ENCODE peak calls at places on chromosomes 11 and 22, in ten cellular contexts. A, I, G, F, W, V, N, Y, X and K are unnamed samples.

GRCh38 chr11:82992219-82992618 is 79.5 kb downstream of the RAB30 start:
- DNase-seq in A (no peak), X (no peak), V (no peak), Y (no peak), W (no peak), G (no peak), I (no peak), N (peak), F (no peak), K (no peak)

GRCh38 chr22:19772422-19772672 is 11.8 kb downstream of the TBX1 start:
- DNase-seq in G (no peak), Y (no peak), X (no peak), F (no peak), N (no peak), A (no peak), V (no peak), W (no peak), I (no peak), K (no peak)

GRCh38 chr11:70579376-70579955 is 181.1 kb downstream of the CTTN start:
- DNase-seq in W (no peak), N (no peak), I (no peak), A (no peak), G (peak), V (no peak), Y (no peak), F (no peak), X (no peak), K (no peak)

GRCh38 chr11:30172872-30173271 is 57.9 kb upstream of the FSHB start:
- DNase-seq in N (no peak), G (no peak), A (no peak), X (no peak), F (no peak), V (no peak), W (no peak), I (no peak), Y (no peak), K (no peak)

GRCh38 chr11:71188886-71189767 is 63.2 kb downstream of the SHANK2 start:
- DNase-seq in G (no peak), W (no peak), F (no peak), V (no peak), I (no peak), N (no peak), Y (no peak), X (no peak), A (no peak), K (no peak)

GRCh38 chr11:62705401-62705800 is 1.8 kb downstream of the BSCL2 start:
- DNase-seq in X (no peak), W (no peak), G (peak), Y (no peak), F (peak), I (no peak), V (peak), N (no peak), A (no peak), K (no peak)

GRCh38 chr22:41526802-41527799 is 17.2 kb downstream of the POLR3H start:
- DNase-seq in I (peak), A (peak), G (peak), X (peak), V (peak), Y (peak), W (peak), F (peak), N (peak), K (peak)

GRCh38 chr11:111537336-111537860 is 3.1 kb upstream of the LAYN start:
- DNase-seq in N (no peak), Y (no peak), F (no peak), W (no peak), A (no peak), I (no peak), G (no peak), X (no peak), V (no peak), K (no peak)

GRCh38 chr11:67999704-68000103 is 4.2 kb downstream of the UNC93B1 start:
- DNase-seq in G (peak), V (no peak), F (no peak), X (no peak), A (no peak), W (no peak), Y (no peak), I (no peak), N (no peak), K (no peak)

GRCh38 chr11:44614281-44614680 is 48.8 kb downstream of the CD82 start:
- DNase-seq in N (no peak), F (no peak), X (no peak), Y (no peak), W (no peak), G (no peak), V (no peak), A (no peak), I (no peak), K (no peak)

GRCh38 chr11:78164471-78164870 is 24.0 kb downstream of the KCTD21 start:
- DNase-seq in X (no peak), G (no peak), Y (no peak), V (no peak), I (no peak), N (no peak), F (no peak), A (no peak), W (no peak), K (no peak)

GRCh38 chr11:77137421-77137820 is 9.4 kb downstream of the MYO7A start:
- DNase-seq in W (no peak), N (no peak), I (no peak), A (no peak), Y (no peak), V (no peak), F (no peak), G (no peak), X (no peak), K (no peak)

GRCh38 chr22:40567626-40568328 is 68.7 kb downstream of the MRTFA start:
- DNase-seq in V (no peak), X (no peak), A (no peak), F (no peak), W (no peak), Y (no peak), I (no peak), G (no peak), N (no peak), K (peak)

GRCh38 chr11:76159983-76160661 is 46.2 kb downstream of the WNT11 start:
- DNase-seq in Y (no peak), F (no peak), V (peak), N (no peak), X (no peak), G (peak), W (no peak), I (no peak), A (no peak), K (no peak)

GRCh38 chr11:126360049-126360446 is 4.6 kb downstream of the ST3GAL4 start:
- DNase-seq in A (no peak), I (no peak), G (no peak), V (no peak), N (no peak), W (no peak), X (no peak), Y (no peak), F (no peak), K (no peak)

GRCh38 chr22:32202539-32203180 is 2.2 kb downstream of the RFPL2 start:
- DNase-seq in A (peak), G (peak), F (peak), I (no peak), N (peak), Y (peak), X (no peak), V (peak), W (peak), K (no peak)

GRCh38 chr11:95245038-95245437 is 14.0 kb upstream of the SESN3 start:
- DNase-seq in G (no peak), Y (no peak), X (no peak), F (peak), V (no peak), N (no peak), A (no peak), I (no peak), W (peak), K (no peak)

GRCh38 chr11:15940462-15941205 is 415.7 kb downstream of the SOX6 start:
- DNase-seq in Y (no peak), A (no peak), I (no peak), F (no peak), G (no peak), N (no peak), W (no peak), X (no peak), V (no peak), K (no peak)

GRCh38 chr11:120248551-120249278 is 8.8 kb downstream of the POU2F3 start:
- DNase-seq in N (no peak), X (no peak), Y (no peak), W (peak), I (no peak), A (no peak), G (no peak), V (no peak), F (peak), K (no peak)

GRCh38 chr11:76266269-76266668 is 60.0 kb upstream of the WNT11 start:
- DNase-seq in I (no peak), A (no peak), F (peak), Y (no peak), W (peak), N (no peak), X (no peak), V (no peak), G (no peak), K (no peak)

GRCh38 chr22:30371981-30372380 is 15.2 kb downstream of the CCDC157 start:
- DNase-seq in Y (no peak), V (no peak), W (no peak), G (no peak), I (no peak), F (no peak), X (no peak), N (no peak), A (no peak), K (no peak)

GRCh38 chr22:20089977-20090729 is 10.1 kb downstream of the DGCR8 start:
- DNase-seq in N (no peak), V (no peak), A (no peak), G (no peak), F (peak), X (no peak), W (peak), I (no peak), Y (no peak), K (no peak)

GRCh38 chr11:15471709-15472404 is 357.1 kb downstream of the INSC start:
- DNase-seq in N (no peak), G (no peak), Y (no peak), W (no peak), V (peak), F (no peak), X (no peak), I (no peak), A (no peak), K (no peak)

GRCh38 chr11:10693509-10694071 is at the start of gene IRAG1:
- DNase-seq in G (peak), F (no peak), A (no peak), V (no peak), X (no peak), N (peak), I (no peak), Y (no peak), W (no peak), K (no peak)

GRCh38 chr22:31753005-31753633 is 700 bp upstream of the DEPDC5 start:
- DNase-seq in Y (peak), X (no peak), I (no peak), G (peak), F (no peak), V (peak), W (peak), N (peak), A (peak), K (no peak)

GRCh38 chr11:115334932-115335788 is 169.1 kb downstream of the CADM1 start:
- DNase-seq in G (peak), X (no peak), Y (no peak), V (peak), I (no peak), N (peak), A (peak), F (peak), W (peak), K (peak)

GRCh38 chr11:132036751-132037466 is 666.5 kb downstream of the NTM start:
- DNase-seq in V (no peak), W (no peak), A (no peak), G (no peak), Y (no peak), N (no peak), I (no peak), F (no peak), X (no peak), K (no peak)

GRCh38 chr11:109267293-109268095 is 154.5 kb upstream of the C11orf87 start:
- DNase-seq in A (no peak), I (no peak), F (no peak), V (no peak), W (peak), G (no peak), Y (no peak), X (no peak), N (no peak), K (no peak)

GRCh38 chr11:13009921-13010736 is 1.0 kb downstream of the RASSF10 start:
- DNase-seq in V (peak), I (no peak), F (no peak), X (peak), G (peak), Y (peak), A (peak), N (no peak), W (peak), K (no peak)

GRCh38 chr22:37425369-37425768 is 1.9 kb downstream of the ELFN2 start:
- DNase-seq in A (no peak), I (no peak), Y (no peak), N (no peak), F (no peak), W (no peak), X (no peak), V (no peak), G (no peak), K (no peak)

GRCh38 chr22:35642305-35642741 is 5.9 kb upstream of the APOL6 start:
- DNase-seq in V (no peak), N (no peak), I (no peak), X (no peak), F (no peak), W (no peak), Y (no peak), G (no peak), A (no peak), K (no peak)

GRCh38 chr11:2346586-2347335 is 30.3 kb upstream of the CD81 start:
- DNase-seq in X (no peak), W (no peak), G (no peak), I (no peak), F (no peak), N (no peak), V (no peak), Y (no peak), A (no peak), K (no peak)

GRCh38 chr11:3160252-3161031 is 4.7 kb downstream of the OSBPL5 start:
- DNase-seq in Y (peak), A (no peak), V (peak), G (peak), I (no peak), X (no peak), F (peak), N (peak), W (peak), K (peak)

GRCh38 chr11:131111775-131112174 is 195.5 kb upstream of the SNX19 start:
- DNase-seq in A (no peak), V (no peak), G (no peak), W (no peak), Y (no peak), F (no peak), X (no peak), N (no peak), I (no peak), K (no peak)

GRCh38 chr22:42752912-42753311 is 32.2 kb upstream of the A4GALT start:
- DNase-seq in A (no peak), Y (no peak), W (no peak), G (peak), F (no peak), V (no peak), X (no peak), I (no peak), N (no peak), K (no peak)

GRCh38 chr22:17057959-17058814 is 26.6 kb upstream of the IL17RA start:
- DNase-seq in F (peak), A (peak), X (peak), V (peak), W (peak), Y (peak), I (no peak), G (peak), N (peak), K (peak)

GRCh38 chr11:22082788-22083187 is 110.1 kb upstream of the ANO5 start:
- DNase-seq in I (no peak), F (no peak), Y (no peak), X (no peak), W (no peak), G (no peak), A (no peak), N (no peak), V (no peak), K (no peak)

GRCh38 chr22:26674211-26675190 is 17.1 kb downstream of the MIAT start:
- DNase-seq in I (no peak), Y (no peak), A (no peak), F (no peak), X (no peak), V (peak), N (no peak), G (no peak), W (peak), K (no peak)